ENCODE peak calls at places on chromosomes 6 and 20, in six cellular contexts. One of them, this sample, is unnamed.
A peak's percentile ranks its signal among the peaks of the same experiment; 100 is the strongest.

GRCh38 chr6:69584913-69585729 is 211.7 kb downstream of the LMBRD1 start:
- DNase-seq in mesendoderm: peak; percentile 75
- DNase-seq in mammary epithelial cell: no peak
- DNase-seq in GM23338: peak; percentile 8
- DNase-seq in CD8-positive, alpha-beta T cell: no peak
- DNase-seq in CD4-positive, alpha-beta memory T cell: no peak
- DNase-seq in this sample: no peak

GRCh38 chr6:119102901-119103300 is 24.4 kb upstream of the FAM184A start:
- DNase-seq in mammary epithelial cell: no peak
- DNase-seq in GM23338: no peak
- DNase-seq in mesendoderm: no peak
- DNase-seq in CD8-positive, alpha-beta T cell: no peak
- DNase-seq in CD4-positive, alpha-beta memory T cell: no peak
- DNase-seq in this sample: no peak

GRCh38 chr6:43081043-43081442 is 4.9 kb downstream of the PTK7 start:
- DNase-seq in mammary epithelial cell: no peak
- DNase-seq in GM23338: no peak
- DNase-seq in CD8-positive, alpha-beta T cell: no peak
- DNase-seq in CD4-positive, alpha-beta memory T cell: no peak
- DNase-seq in mesendoderm: no peak
- DNase-seq in this sample: no peak

GRCh38 chr20:1500496-1500895 is 9.3 kb upstream of the SIRPB2 start:
- DNase-seq in mesendoderm: peak; percentile 89
- DNase-seq in CD4-positive, alpha-beta memory T cell: no peak
- DNase-seq in mammary epithelial cell: peak; percentile 60
- DNase-seq in CD8-positive, alpha-beta T cell: no peak
- DNase-seq in GM23338: peak; percentile 77
- DNase-seq in this sample: no peak

GRCh38 chr20:53064935-53065334 is 92.8 kb downstream of the TSHZ2 start:
- DNase-seq in CD4-positive, alpha-beta memory T cell: no peak
- DNase-seq in CD8-positive, alpha-beta T cell: no peak
- DNase-seq in mammary epithelial cell: no peak
- DNase-seq in GM23338: no peak
- DNase-seq in mesendoderm: no peak
- DNase-seq in this sample: no peak

GRCh38 chr6:37077459-37078296 is 72.2 kb downstream of the FGD2 start:
- DNase-seq in mesendoderm: peak; percentile 58
- DNase-seq in mammary epithelial cell: peak; percentile 54
- DNase-seq in CD4-positive, alpha-beta memory T cell: no peak
- DNase-seq in GM23338: peak; percentile 87
- DNase-seq in CD8-positive, alpha-beta T cell: no peak
- DNase-seq in this sample: peak; percentile 84

GRCh38 chr6:130503146-130503545 is 137.3 kb downstream of the TMEM200A start:
- DNase-seq in CD8-positive, alpha-beta T cell: no peak
- DNase-seq in mammary epithelial cell: peak; percentile 53
- DNase-seq in CD4-positive, alpha-beta memory T cell: no peak
- DNase-seq in mesendoderm: peak; percentile 21
- DNase-seq in GM23338: no peak
- DNase-seq in this sample: no peak

GRCh38 chr6:7540595-7540994 is 876 bp upstream of the DSP start:
- DNase-seq in CD4-positive, alpha-beta memory T cell: no peak
- DNase-seq in GM23338: peak; percentile 73
- DNase-seq in CD8-positive, alpha-beta T cell: no peak
- DNase-seq in mammary epithelial cell: no peak
- DNase-seq in mesendoderm: peak; percentile 84
- DNase-seq in this sample: peak; percentile 54

GRCh38 chr6:165055231-165055630 is 254.2 kb downstream of the C6orf118 start:
- DNase-seq in GM23338: no peak
- DNase-seq in mammary epithelial cell: no peak
- DNase-seq in mesendoderm: peak; percentile 29
- DNase-seq in CD8-positive, alpha-beta T cell: no peak
- DNase-seq in CD4-positive, alpha-beta memory T cell: no peak
- DNase-seq in this sample: no peak

GRCh38 chr20:34516874-34517542 is 786 bp downstream of the DYNLRB1 start:
- DNase-seq in mesendoderm: peak; percentile 43
- DNase-seq in CD4-positive, alpha-beta memory T cell: peak; percentile 26
- DNase-seq in GM23338: peak; percentile 52
- DNase-seq in CD8-positive, alpha-beta T cell: peak; percentile 18
- DNase-seq in mammary epithelial cell: no peak
- DNase-seq in this sample: peak; percentile 59

GRCh38 chr6:44000164-44000842 is 126.9 kb downstream of the MRPL14 start:
- DNase-seq in GM23338: peak; percentile 53
- DNase-seq in mammary epithelial cell: no peak
- DNase-seq in mesendoderm: peak; percentile 90
- DNase-seq in CD4-positive, alpha-beta memory T cell: no peak
- DNase-seq in CD8-positive, alpha-beta T cell: no peak
- DNase-seq in this sample: peak; percentile 54

GRCh38 chr6:33413200-33413599 is 2.4 kb downstream of the PHF1 start:
- DNase-seq in CD4-positive, alpha-beta memory T cell: no peak
- DNase-seq in CD8-positive, alpha-beta T cell: no peak
- DNase-seq in mammary epithelial cell: no peak
- DNase-seq in GM23338: no peak
- DNase-seq in mesendoderm: no peak
- DNase-seq in this sample: no peak

DNA sequence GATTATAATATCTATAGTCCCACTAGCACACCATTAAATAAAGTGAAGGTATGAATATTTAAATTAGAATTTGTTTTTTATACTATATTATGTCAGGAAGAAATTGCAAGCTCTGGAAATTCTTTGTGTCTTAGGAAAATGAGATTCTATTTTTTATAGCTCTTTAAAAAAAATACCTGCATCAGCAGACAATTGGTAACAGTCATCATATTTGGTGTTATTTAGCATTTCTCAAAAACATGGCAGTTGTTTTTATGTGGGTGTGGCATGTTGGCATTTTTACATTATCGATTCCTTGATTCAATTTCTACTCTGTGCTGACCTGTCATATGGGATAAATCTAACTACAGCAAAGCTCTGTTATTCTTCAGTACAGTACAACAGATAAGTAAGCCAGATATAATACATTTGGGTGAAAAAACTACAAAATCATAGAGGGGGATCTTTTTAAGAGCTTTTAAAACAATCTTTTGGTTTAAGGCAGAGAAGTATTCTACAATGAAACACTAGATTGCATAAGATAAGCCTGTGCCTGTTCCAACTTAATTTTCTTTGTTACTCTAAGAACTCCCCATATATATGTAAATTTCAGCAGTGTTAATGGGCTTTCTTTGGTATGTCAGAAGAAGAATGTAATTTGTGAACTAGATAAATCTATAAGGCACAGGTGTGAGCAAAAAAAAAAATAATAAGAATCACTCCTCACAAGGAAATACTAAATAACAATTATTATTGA is 71.5 kb downstream of the LAMA2 start:
- DNase-seq in GM23338: peak; percentile 22
- DNase-seq in CD4-positive, alpha-beta memory T cell: no peak
- DNase-seq in mesendoderm: peak; percentile 14
- DNase-seq in mammary epithelial cell: no peak
- DNase-seq in CD8-positive, alpha-beta T cell: no peak
- DNase-seq in this sample: no peak
- H3K27me3 ChIP-seq in GM23338: no peaks in the 10 kb centered on the region
- H3K27me3 ChIP-seq in CD4-positive, alpha-beta memory T cell: no peaks in the 10 kb centered on the region
- H3K27me3 ChIP-seq in mesendoderm: no peaks in the 10 kb centered on the region
- H3K27me3 ChIP-seq in mammary epithelial cell: peaks cover 6% of the 10 kb centered on the region
- H3K27me3 ChIP-seq in CD8-positive, alpha-beta T cell: no peaks in the 10 kb centered on the region
- H3K27me3 ChIP-seq in this sample: no peaks in the 10 kb centered on the region

DNA sequence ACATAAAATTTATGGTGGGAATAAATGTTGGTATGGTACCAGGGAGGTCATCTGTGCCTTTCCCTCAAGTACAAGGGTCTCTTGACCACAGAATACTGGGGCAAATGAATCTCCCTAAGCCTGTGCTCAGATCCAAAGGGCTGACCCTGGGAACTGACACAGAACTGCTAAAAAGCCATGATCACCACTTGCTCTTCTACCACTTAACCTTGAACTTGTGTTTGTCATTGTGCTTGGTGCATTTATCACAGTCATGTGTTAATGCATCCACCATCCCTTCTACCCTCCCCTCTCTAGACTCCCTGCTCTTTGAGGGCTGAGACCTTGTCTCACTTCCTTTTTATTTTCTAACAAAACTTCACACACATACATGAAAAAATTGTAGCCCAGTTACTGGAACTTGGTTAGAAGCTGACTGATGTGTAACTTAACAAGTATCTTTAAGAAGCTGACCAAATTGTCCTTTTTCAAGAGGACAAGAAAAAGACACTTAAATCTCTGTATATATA is 46.1 kb upstream of the PBOV1 start:
- DNase-seq in mammary epithelial cell: no peak
- DNase-seq in CD8-positive, alpha-beta T cell: no peak
- DNase-seq in GM23338: no peak
- DNase-seq in mesendoderm: no peak
- DNase-seq in CD4-positive, alpha-beta memory T cell: no peak
- DNase-seq in this sample: no peak
- H3K4me3 ChIP-seq in mammary epithelial cell: no peak overlapping the region
- H3K4me3 ChIP-seq in CD8-positive, alpha-beta T cell: no peak overlapping the region
- H3K4me3 ChIP-seq in GM23338: no peak overlapping the region
- H3K4me3 ChIP-seq in mesendoderm: no peak overlapping the region
- H3K4me3 ChIP-seq in CD4-positive, alpha-beta memory T cell: no peak overlapping the region
- H3K4me3 ChIP-seq in this sample: no peak overlapping the region

GRCh38 chr6:149440735-149441662 is 40.9 kb downstream of the SUMO4 start:
- DNase-seq in GM23338: no peak
- DNase-seq in mammary epithelial cell: no peak
- DNase-seq in mesendoderm: no peak
- DNase-seq in CD8-positive, alpha-beta T cell: no peak
- DNase-seq in CD4-positive, alpha-beta memory T cell: no peak
- DNase-seq in this sample: no peak

GRCh38 chr6:149437212-149437611 is 37.1 kb downstream of the SUMO4 start:
- DNase-seq in CD4-positive, alpha-beta memory T cell: no peak
- DNase-seq in mammary epithelial cell: no peak
- DNase-seq in GM23338: no peak
- DNase-seq in mesendoderm: no peak
- DNase-seq in CD8-positive, alpha-beta T cell: no peak
- DNase-seq in this sample: no peak

GRCh38 chr6:149441740-149442139 is 41.7 kb downstream of the SUMO4 start:
- DNase-seq in GM23338: no peak
- DNase-seq in CD8-positive, alpha-beta T cell: no peak
- DNase-seq in CD4-positive, alpha-beta memory T cell: no peak
- DNase-seq in mesendoderm: no peak
- DNase-seq in mammary epithelial cell: no peak
- DNase-seq in this sample: no peak

GRCh38 chr6:149438855-149439254 is 38.8 kb downstream of the SUMO4 start:
- DNase-seq in CD4-positive, alpha-beta memory T cell: no peak
- DNase-seq in CD8-positive, alpha-beta T cell: no peak
- DNase-seq in mammary epithelial cell: no peak
- DNase-seq in GM23338: no peak
- DNase-seq in mesendoderm: no peak
- DNase-seq in this sample: no peak

DNA sequence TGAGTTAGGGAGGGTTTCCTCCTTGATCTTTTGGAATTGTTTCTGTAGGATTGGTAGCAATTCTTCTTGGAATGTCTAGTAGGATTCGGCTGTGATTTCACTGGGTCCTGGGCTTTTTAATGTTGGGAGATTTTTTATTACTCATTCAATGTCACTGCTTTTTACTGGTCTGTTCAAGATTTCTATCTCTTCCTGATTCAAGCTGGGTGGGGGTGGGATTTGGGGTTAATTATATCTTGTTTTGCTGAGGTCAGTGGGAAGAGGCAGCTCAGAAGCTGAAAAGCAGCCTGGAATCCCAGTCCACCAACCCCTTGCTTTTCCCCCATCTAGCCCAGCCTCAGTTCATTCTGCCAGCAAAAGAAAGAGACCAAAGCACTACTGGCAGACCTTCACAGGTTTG is 39.6 kb downstream of the SUMO4 start:
- DNase-seq in mammary epithelial cell: no peak
- DNase-seq in CD8-positive, alpha-beta T cell: no peak
- DNase-seq in CD4-positive, alpha-beta memory T cell: no peak
- DNase-seq in mesendoderm: no peak
- DNase-seq in GM23338: no peak
- DNase-seq in this sample: no peak
- H3K36me3 ChIP-seq in mammary epithelial cell: no peaks in the 10 kb centered on the region
- H3K36me3 ChIP-seq in CD8-positive, alpha-beta T cell: no peaks in the 10 kb centered on the region
- H3K36me3 ChIP-seq in CD4-positive, alpha-beta memory T cell: no peaks in the 10 kb centered on the region
- H3K36me3 ChIP-seq in mesendoderm: no peaks in the 10 kb centered on the region
- H3K36me3 ChIP-seq in GM23338: no peaks in the 10 kb centered on the region
- H3K36me3 ChIP-seq in this sample: no peaks in the 10 kb centered on the region

DNA sequence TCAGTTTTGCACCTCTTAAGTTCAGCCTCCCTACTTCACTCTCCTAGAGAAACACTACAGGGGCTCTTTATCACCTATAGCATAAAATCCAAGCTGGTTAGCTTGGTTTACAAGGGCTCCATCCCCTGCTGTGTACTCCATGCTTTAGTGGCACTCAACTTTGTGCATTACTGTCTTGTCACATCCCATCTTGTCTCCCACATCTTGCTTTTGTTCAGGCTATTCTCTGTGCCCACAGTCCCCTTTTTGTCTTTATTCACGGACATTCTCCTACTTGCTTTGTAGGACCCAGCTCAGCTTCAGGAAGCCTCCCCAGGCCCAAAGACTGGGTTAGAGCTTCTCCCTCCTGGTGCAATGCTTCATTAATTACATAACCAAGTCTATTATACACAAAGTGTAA is 107.9 kb upstream of the SPACA1 start:
- DNase-seq in CD8-positive, alpha-beta T cell: no peak
- DNase-seq in mesendoderm: no peak
- DNase-seq in GM23338: no peak
- DNase-seq in mammary epithelial cell: no peak
- DNase-seq in CD4-positive, alpha-beta memory T cell: no peak
- DNase-seq in this sample: no peak
- H3K27me3 ChIP-seq in CD8-positive, alpha-beta T cell: no peaks in the 10 kb centered on the region
- H3K27me3 ChIP-seq in mesendoderm: no peaks in the 10 kb centered on the region
- H3K27me3 ChIP-seq in GM23338: no peaks in the 10 kb centered on the region
- H3K27me3 ChIP-seq in mammary epithelial cell: peaks cover 3% of the 10 kb centered on the region
- H3K27me3 ChIP-seq in CD4-positive, alpha-beta memory T cell: no peaks in the 10 kb centered on the region
- H3K27me3 ChIP-seq in this sample: no peaks in the 10 kb centered on the region